ENCODE peak calls at places on chromosome X, in nine cellular contexts. W, R, M, I, V, T, F, S and B are unnamed samples.

GRCh38 chrX:138411048-138411447 is 300.5 kb downstream of the FGF13 start:
- DNase-seq in W (no peak), R (no peak), M (peak), I (no peak), V (no peak), T (no peak), F (peak), S (no peak), B (no peak)

GRCh38 chrX:21723814-21724213 is 34.1 kb downstream of the SMPX start:
- DNase-seq in W (no peak), R (no peak), M (no peak), I (no peak), V (no peak), T (no peak), F (peak), S (no peak), B (no peak)

GRCh38 chrX:85309717-85310116 is 65.9 kb downstream of the ZNF711 start:
- DNase-seq in W (no peak), R (no peak), M (no peak), I (no peak), V (no peak), T (no peak), F (peak), S (peak), B (no peak)

GRCh38 chrX:66328950-66329596 is 165.0 kb downstream of the HEPH start:
- DNase-seq in W (no peak), R (no peak), M (no peak), I (no peak), V (no peak), T (peak), F (no peak), S (no peak), B (no peak)

GRCh38 chrX:108735087-108735679 is 1.2 kb downstream of the IRS4 start:
- DNase-seq in W (no peak), R (no peak), M (peak), I (no peak), V (no peak), T (peak), F (no peak), S (no peak), B (no peak)

GRCh38 chrX:21940356-21940829 is at the start of gene SMS:
- DNase-seq in W (peak), R (peak), M (peak), I (no peak), V (peak), T (peak), F (peak), S (peak), B (no peak)

GRCh38 chrX:74291964-74292891 is 11.8 kb upstream of the ZCCHC13 start:
- DNase-seq in W (peak), R (peak), M (peak), I (peak), V (peak), T (peak), F (peak), S (peak), B (peak)

GRCh38 chrX:386239-386767 is 404 bp downstream of the PPP2R3B start:
- DNase-seq in W (no peak), R (no peak), M (no peak), I (no peak), V (no peak), T (peak), F (no peak), S (peak), B (no peak)

GRCh38 chrX:74458738-74459137 is 37.4 kb downstream of the SLC16A2 start:
- DNase-seq in W (peak), R (peak), M (no peak), I (no peak), V (no peak), T (no peak), F (peak), S (no peak), B (peak)

GRCh38 chrX:24153175-24153795 is 3.8 kb downstream of the ZFX start:
- DNase-seq in W (no peak), R (peak), M (peak), I (no peak), V (no peak), T (no peak), F (peak), S (peak), B (no peak)

GRCh38 chrX:44330227-44330626 is 13.2 kb downstream of the EFHC2 start:
- DNase-seq in W (peak), R (no peak), M (no peak), I (no peak), V (no peak), T (no peak), F (no peak), S (no peak), B (no peak)

GRCh38 chrX:130091976-130092522 is 18.2 kb downstream of the ELF4 start:
- DNase-seq in W (no peak), R (no peak), M (no peak), I (no peak), V (peak), T (no peak), F (no peak), S (peak), B (no peak)

GRCh38 chrX:7156879-7157278 is 8.9 kb upstream of the PUDP start:
- DNase-seq in W (no peak), R (no peak), M (no peak), I (no peak), V (no peak), T (no peak), F (no peak), S (no peak), B (no peak)

GRCh38 chrX:47366051-47366722 is 4.2 kb upstream of the ZNF157 start:
- DNase-seq in W (peak), R (peak), M (peak), I (no peak), V (peak), T (peak), F (peak), S (peak), B (peak)

GRCh38 chrX:115625577-115626301 is 64.8 kb downstream of the PLS3 start:
- DNase-seq in W (peak), R (peak), M (no peak), I (no peak), V (no peak), T (no peak), F (no peak), S (no peak), B (no peak)

GRCh38 chrX:13013353-13014110 is 30.9 kb downstream of the FAM9C start:
- DNase-seq in W (no peak), R (peak), M (no peak), I (no peak), V (no peak), T (no peak), F (peak), S (peak), B (no peak)

GRCh38 chrX:144075432-144075831 is 191.6 kb downstream of the UBE2NL start:
- DNase-seq in W (no peak), R (no peak), M (no peak), I (no peak), V (no peak), T (no peak), F (no peak), S (no peak), B (no peak)

GRCh38 chrX:123962794-123963373 is 1.4 kb downstream of the STAG2 start:
- DNase-seq in W (peak), R (peak), M (peak), I (peak), V (peak), T (peak), F (peak), S (peak), B (peak)

GRCh38 chrX:46125139-46125538 is 420.1 kb downstream of the ZNF674 start:
- DNase-seq in W (no peak), R (no peak), M (no peak), I (no peak), V (no peak), T (no peak), F (peak), S (no peak), B (no peak)

GRCh38 chrX:30657542-30658238 is 4.5 kb downstream of the GK start:
- DNase-seq in W (no peak), R (peak), M (no peak), I (no peak), V (no peak), T (no peak), F (no peak), S (no peak), B (no peak)

GRCh38 chrX:19888419-19888879 is 1.0 kb upstream of the SH3KBP1 start:
- DNase-seq in W (peak), R (peak), M (peak), I (no peak), V (no peak), T (no peak), F (peak), S (peak), B (no peak)

GRCh38 chrX:124388562-124388961 is 42.2 kb downstream of the SH2D1A start:
- DNase-seq in W (peak), R (peak), M (peak), I (no peak), V (no peak), T (no peak), F (peak), S (peak), B (peak)

GRCh38 chrX:11664211-11664888 is 1.4 kb downstream of the ARHGAP6 start:
- DNase-seq in W (peak), R (no peak), M (peak), I (no peak), V (peak), T (peak), F (no peak), S (no peak), B (no peak)

GRCh38 chrX:10239611-10240064 is 82.9 kb downstream of the CLCN4 start:
- DNase-seq in W (peak), R (peak), M (no peak), I (no peak), V (no peak), T (no peak), F (no peak), S (no peak), B (no peak)

GRCh38 chrX:76827672-76828071 is 400.2 kb downstream of the MAGEE1 start:
- DNase-seq in W (no peak), R (no peak), M (no peak), I (no peak), V (no peak), T (no peak), F (no peak), S (no peak), B (no peak)

GRCh38 chrX:41291309-41291708 is 42.7 kb upstream of the DDX3X start:
- DNase-seq in W (no peak), R (no peak), M (no peak), I (no peak), V (no peak), T (no peak), F (no peak), S (no peak), B (no peak)

GRCh38 chrX:45628041-45628440 is 427.4 kb upstream of the DIPK2B start:
- DNase-seq in W (peak), R (no peak), M (no peak), I (no peak), V (no peak), T (no peak), F (no peak), S (no peak), B (no peak)

GRCh38 chrX:103063918-103064434 is at the start of gene BEX1:
- DNase-seq in W (peak), R (peak), M (peak), I (no peak), V (no peak), T (peak), F (peak), S (no peak), B (peak)

GRCh38 chrX:68938244-68939004 is 109.6 kb downstream of the EFNB1 start:
- DNase-seq in W (peak), R (no peak), M (no peak), I (no peak), V (peak), T (no peak), F (no peak), S (no peak), B (no peak)

GRCh38 chrX:73964607-73965006 is 339.4 kb upstream of the ZCCHC13 start:
- DNase-seq in W (peak), R (no peak), M (peak), I (no peak), V (no peak), T (no peak), F (no peak), S (no peak), B (no peak)

GRCh38 chrX:24498975-24499374 is 33.9 kb downstream of the PDK3 start:
- DNase-seq in W (no peak), R (peak), M (peak), I (no peak), V (no peak), T (no peak), F (no peak), S (peak), B (no peak)

GRCh38 chrX:19670854-19671620 is 155.7 kb upstream of the MAP3K15 start:
- DNase-seq in W (peak), R (peak), M (no peak), I (no peak), V (peak), T (no peak), F (peak), S (no peak), B (no peak)

GRCh38 chrX:83511208-83511607 is 3.1 kb downstream of the POU3F4 start:
- DNase-seq in W (peak), R (no peak), M (peak), I (no peak), V (no peak), T (no peak), F (no peak), S (no peak), B (no peak)

GRCh38 chrX:107731831-107732502 is 43.6 kb downstream of the TSC22D3 start:
- DNase-seq in W (peak), R (peak), M (peak), I (peak), V (peak), T (peak), F (no peak), S (no peak), B (peak)

GRCh38 chrX:12946406-12946805 is 28.5 kb upstream of the TMSB4X start:
- DNase-seq in W (no peak), R (no peak), M (no peak), I (no peak), V (no peak), T (no peak), F (no peak), S (no peak), B (no peak)

GRCh38 chrX:111837226-111837625 is 38.8 kb upstream of the TRPC5OS start:
- DNase-seq in W (no peak), R (no peak), M (peak), I (no peak), V (no peak), T (no peak), F (no peak), S (no peak), B (no peak)

GRCh38 chrX:39808471-39808917 is 289.3 kb downstream of the BCOR start:
- DNase-seq in W (peak), R (peak), M (no peak), I (no peak), V (no peak), T (no peak), F (no peak), S (no peak), B (peak)

GRCh38 chrX:53089224-53089842 is 4.6 kb upstream of the KANTR start:
- DNase-seq in W (peak), R (peak), M (peak), I (no peak), V (peak), T (no peak), F (peak), S (peak), B (no peak)

GRCh38 chrX:110437686-110438085 is 79.0 kb downstream of the RTL9 start:
- DNase-seq in W (no peak), R (peak), M (no peak), I (no peak), V (no peak), T (no peak), F (no peak), S (no peak), B (no peak)
- TF ChIP-seq CTCF in W (no peak), R (no peak), M (no peak), I (no peak), V (no peak), T (no peak), F (no peak), S (no peak), B (no peak)

DNA sequence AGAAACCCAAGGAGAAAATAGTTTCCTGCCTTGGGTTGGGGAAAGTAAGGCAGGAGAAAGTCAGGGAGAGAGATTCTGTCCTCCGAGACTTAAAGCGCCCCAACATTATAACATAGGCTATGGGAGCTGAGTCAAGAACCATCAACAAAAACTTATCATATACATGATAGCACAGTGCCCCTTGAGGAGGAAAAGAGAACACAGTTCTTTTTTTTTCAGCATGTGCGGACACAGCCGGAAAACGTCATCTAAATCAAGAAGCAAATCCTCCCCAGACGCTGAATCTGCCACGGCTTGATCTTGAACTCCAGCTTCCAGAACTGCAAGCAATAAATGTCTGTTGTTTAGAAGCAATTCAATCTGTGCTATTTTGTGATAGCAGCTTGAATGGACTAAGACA is 549.6 kb upstream of the PRKX start:
- DNase-seq in W (no peak), R (no peak), M (peak), I (no peak), V (no peak), T (no peak), F (peak), S (no peak), B (no peak)
- TF ChIP-seq CTCF in W (no peak), R (no peak), M (no peak), I (no peak), V (no peak), T (peak), F (peak), S (peak), B (peak)

GRCh38 chrX:154836163-154836562 is 1.7 kb upstream of the SMIM9 start:
- DNase-seq in W (no peak), R (no peak), M (no peak), I (no peak), V (no peak), T (no peak), F (no peak), S (no peak), B (no peak)

DNA sequence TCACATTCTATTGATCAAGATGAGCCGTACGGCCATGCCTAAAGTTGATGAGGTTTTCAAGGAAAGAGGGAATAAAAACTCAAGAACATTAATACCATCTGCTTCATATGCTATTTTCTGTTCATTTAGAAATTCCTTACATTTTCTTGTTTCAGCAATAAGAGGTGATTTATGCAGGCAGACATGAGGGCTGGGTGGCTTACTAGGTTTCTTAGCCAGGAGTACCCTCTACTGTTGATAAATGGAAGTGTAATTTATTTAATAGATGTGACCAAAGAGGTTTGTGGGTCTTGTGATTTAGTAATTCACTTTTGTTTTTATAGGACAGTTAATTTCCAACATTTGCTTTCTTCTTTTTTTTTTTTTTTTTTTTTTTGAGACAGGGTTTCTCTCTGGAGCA is 6.4 kb upstream of the SMIM9 start:
- DNase-seq in W (peak), R (peak), M (peak), I (no peak), V (no peak), T (no peak), F (peak), S (peak), B (no peak)
- TF ChIP-seq CTCF in W (peak), R (peak), M (peak), I (peak), V (peak), T (peak), F (peak), S (peak), B (peak)

GRCh38 chrX:132367984-132368383 is 120.9 kb downstream of the MBNL3 start:
- DNase-seq in W (no peak), R (no peak), M (no peak), I (no peak), V (no peak), T (no peak), F (no peak), S (no peak), B (no peak)
- TF ChIP-seq CTCF in W (no peak), R (no peak), M (no peak), I (no peak), V (no peak), T (no peak), F (no peak), S (no peak), B (no peak)

DNA sequence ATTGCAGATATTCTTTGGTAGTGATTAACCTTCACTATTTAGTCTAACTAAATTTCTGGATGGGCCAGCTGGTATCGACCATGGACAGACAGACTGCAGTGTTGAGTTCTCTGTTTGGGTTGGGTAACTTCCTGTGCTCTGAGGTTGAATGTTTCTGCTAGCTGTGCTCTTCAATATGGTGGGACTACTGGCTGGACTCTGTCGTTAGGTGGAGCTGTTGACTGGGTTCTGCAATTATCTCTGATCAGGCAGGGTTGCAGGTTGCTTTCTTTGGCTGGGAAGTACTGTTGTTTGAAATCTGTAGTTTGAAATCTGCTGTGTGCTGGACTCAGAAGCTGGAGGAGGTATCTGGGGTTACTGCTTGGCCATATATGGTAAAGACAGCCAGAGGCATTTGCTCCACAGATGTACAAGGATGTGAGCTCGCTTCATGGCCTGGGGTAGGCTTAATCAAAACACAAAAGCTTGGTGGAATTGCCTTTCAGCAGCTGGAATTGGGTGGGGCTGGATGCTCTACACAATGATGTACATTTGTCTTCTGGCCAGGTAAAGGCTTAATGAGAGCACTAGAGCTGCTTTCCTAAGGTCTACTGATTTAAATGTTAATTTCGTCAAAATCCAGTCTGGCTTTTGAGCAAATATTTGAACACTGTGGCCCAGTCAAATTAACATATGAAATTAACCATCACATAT is 1472.0 kb downstream of the FAM133A start:
- DNase-seq in W (no peak), R (peak), M (no peak), I (no peak), V (no peak), T (no peak), F (peak), S (no peak), B (no peak)
- TF ChIP-seq CTCF in W (no peak), R (no peak), M (no peak), I (no peak), V (no peak), T (no peak), F (peak), S (no peak), B (no peak)

GRCh38 chrX:118627084-118627758 is 100.2 kb upstream of the IL13RA1 start:
- DNase-seq in W (no peak), R (peak), M (no peak), I (no peak), V (no peak), T (no peak), F (peak), S (peak), B (no peak)
- TF ChIP-seq CTCF in W (peak), R (peak), M (peak), I (no peak), V (peak), T (no peak), F (peak), S (peak), B (peak)

DNA sequence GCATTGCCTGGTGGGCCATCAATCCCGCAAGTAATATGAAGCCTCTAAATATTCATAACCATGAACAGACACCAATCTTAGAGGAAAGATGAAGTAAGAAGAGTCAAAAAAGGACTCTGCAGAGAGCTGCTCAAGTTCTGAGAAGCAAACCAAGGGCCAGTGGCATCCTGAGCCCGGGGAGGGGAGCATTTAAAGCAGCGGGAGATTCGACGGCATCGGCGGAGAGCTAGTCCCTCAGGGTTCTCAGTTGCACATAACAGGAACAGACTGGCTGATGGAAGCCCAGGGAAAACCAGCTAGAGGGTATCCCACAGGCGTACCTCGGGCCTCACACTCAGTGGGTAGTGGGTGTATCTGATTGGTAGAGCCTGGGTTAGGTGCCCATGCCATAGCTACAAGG is 4.9 kb upstream of the PNMA6E start:
- DNase-seq in W (no peak), R (no peak), M (no peak), I (no peak), V (no peak), T (no peak), F (no peak), S (no peak), B (no peak)
- TF ChIP-seq CTCF in W (no peak), R (no peak), M (no peak), I (no peak), V (no peak), T (no peak), F (no peak), S (no peak), B (no peak)